ENCODE peak calls at places on chromosomes 5 and 9, in eight cellular contexts. S, B, C, K, W, J, Y and U are unnamed samples.

GRCh38 chr9:109767404-109767803 is 12.6 kb upstream of the PALM2AKAP2 start:
- DNase-seq in Y (no peak), J (no peak), C (no peak), K (no peak), B (no peak), S (no peak), W (no peak), U (no peak)

GRCh38 chr5:177302354-177303110 is 987 bp downstream of the RAB24 start:
- DNase-seq in C (peak; percentile 76), B (peak; percentile 47), J (no peak), S (no peak), Y (no peak), K (no peak), W (no peak), U (peak; percentile 64)

GRCh38 chr5:170818222-170818621 is 34.7 kb downstream of the GABRP start:
- DNase-seq in Y (no peak), B (no peak), J (no peak), C (no peak), S (no peak), W (no peak), K (no peak), U (no peak)

GRCh38 chr9:561430-561829 is 280.1 kb upstream of the DMRT1 start:
- DNase-seq in C (no peak), S (no peak), Y (no peak), W (no peak), B (no peak), K (no peak), J (no peak), U (no peak)

GRCh38 chr5:142527234-142527633 is 158.7 kb downstream of the FGF1 start:
- DNase-seq in K (no peak), Y (no peak), J (no peak), B (no peak), S (no peak), C (no peak), W (no peak), U (no peak)

GRCh38 chr9:124439661-124440243 is 10.5 kb upstream of the ADGRD2 start:
- DNase-seq in Y (no peak), S (no peak), B (no peak), C (no peak), K (no peak), W (no peak), J (no peak), U (peak; percentile 41)

GRCh38 chr5:106127341-106127781 is 1543.4 kb downstream of the EFNA5 start:
- DNase-seq in K (no peak), B (no peak), Y (no peak), W (peak; percentile 11), J (no peak), S (no peak), C (no peak), U (no peak)

GRCh38 chr5:141992349-141992963 is 20.4 kb downstream of the GNPDA1 start:
- DNase-seq in B (peak; percentile 79), S (no peak), W (peak; percentile 55), Y (peak; percentile 75), K (peak; percentile 50), J (peak; percentile 64), C (peak; percentile 83), U (peak; percentile 83)

GRCh38 chr5:141338538-141339306 is at the start of gene PCDHGA2:
- DNase-seq in C (no peak), S (no peak), W (peak; percentile 42), J (peak; percentile 25), K (no peak), B (peak; percentile 52), Y (no peak), U (no peak)